ENCODE peak calls at places on chromosomes 7 and 10, in six cellular contexts. One of them, this sample, is unnamed.

GRCh38 chr7:132239422-132239994 is 336.8 kb downstream of the PLXNA4 start:
- DNase-seq in K562: no peak
- DNase-seq in hypothalamus: no peak
- DNase-seq in DMS153: peak
- DNase-seq in stimulated activated CD4-positive, alpha-beta T cell treated with anti-CD3 and anti-CD28 coated beads, Interleukin-2, amount 100 ng/mL, for 48 hours: no peak
- DNase-seq in stimulated activated CD8-positive, alpha-beta memory T cell treated with anti-CD3 and anti-CD28 coated beads, Interleukin-15, amount 100 ng/mL, for 24 hours: no peak
- DNase-seq in this sample: no peak

GRCh38 chr10:84693006-84693405 is 364.6 kb downstream of the CCSER2 start:
- DNase-seq in hypothalamus: no peak
- DNase-seq in stimulated activated CD4-positive, alpha-beta T cell treated with anti-CD3 and anti-CD28 coated beads, Interleukin-2, amount 100 ng/mL, for 48 hours: no peak
- DNase-seq in DMS153: no peak
- DNase-seq in K562: no peak
- DNase-seq in stimulated activated CD8-positive, alpha-beta memory T cell treated with anti-CD3 and anti-CD28 coated beads, Interleukin-15, amount 100 ng/mL, for 24 hours: no peak
- DNase-seq in this sample: no peak

GRCh38 chr7:133310232-133310852 is 57.5 kb downstream of the EXOC4 start:
- DNase-seq in DMS153: peak
- DNase-seq in hypothalamus: no peak
- DNase-seq in K562: no peak
- DNase-seq in stimulated activated CD4-positive, alpha-beta T cell treated with anti-CD3 and anti-CD28 coated beads, Interleukin-2, amount 100 ng/mL, for 48 hours: no peak
- DNase-seq in stimulated activated CD8-positive, alpha-beta memory T cell treated with anti-CD3 and anti-CD28 coated beads, Interleukin-15, amount 100 ng/mL, for 24 hours: no peak
- DNase-seq in this sample: no peak

GRCh38 chr7:137667633-137668387 is 179.0 kb downstream of the DGKI start:
- DNase-seq in DMS153: no peak
- DNase-seq in stimulated activated CD8-positive, alpha-beta memory T cell treated with anti-CD3 and anti-CD28 coated beads, Interleukin-15, amount 100 ng/mL, for 24 hours: no peak
- DNase-seq in K562: no peak
- DNase-seq in stimulated activated CD4-positive, alpha-beta T cell treated with anti-CD3 and anti-CD28 coated beads, Interleukin-2, amount 100 ng/mL, for 48 hours: no peak
- DNase-seq in hypothalamus: no peak
- DNase-seq in this sample: no peak

GRCh38 chr10:6009159-6009558 is 31.8 kb upstream of the IL15RA start:
- DNase-seq in K562: no peak
- DNase-seq in stimulated activated CD8-positive, alpha-beta memory T cell treated with anti-CD3 and anti-CD28 coated beads, Interleukin-15, amount 100 ng/mL, for 24 hours: no peak
- DNase-seq in DMS153: no peak
- DNase-seq in stimulated activated CD4-positive, alpha-beta T cell treated with anti-CD3 and anti-CD28 coated beads, Interleukin-2, amount 100 ng/mL, for 48 hours: no peak
- DNase-seq in hypothalamus: no peak
- DNase-seq in this sample: no peak

GRCh38 chr10:88039496-88040200 is 176.2 kb downstream of the PTEN start:
- DNase-seq in stimulated activated CD4-positive, alpha-beta T cell treated with anti-CD3 and anti-CD28 coated beads, Interleukin-2, amount 100 ng/mL, for 48 hours: no peak
- DNase-seq in DMS153: no peak
- DNase-seq in stimulated activated CD8-positive, alpha-beta memory T cell treated with anti-CD3 and anti-CD28 coated beads, Interleukin-15, amount 100 ng/mL, for 24 hours: no peak
- DNase-seq in hypothalamus: no peak
- DNase-seq in K562: no peak
- DNase-seq in this sample: no peak

GRCh38 chr7:116571552-116571951 is 46.7 kb downstream of the CAV1 start:
- DNase-seq in K562: no peak
- DNase-seq in hypothalamus: no peak
- DNase-seq in stimulated activated CD4-positive, alpha-beta T cell treated with anti-CD3 and anti-CD28 coated beads, Interleukin-2, amount 100 ng/mL, for 48 hours: no peak
- DNase-seq in DMS153: no peak
- DNase-seq in stimulated activated CD8-positive, alpha-beta memory T cell treated with anti-CD3 and anti-CD28 coated beads, Interleukin-15, amount 100 ng/mL, for 24 hours: no peak
- DNase-seq in this sample: no peak

GRCh38 chr7:51160990-51161615 is 155.5 kb downstream of the COBL start:
- DNase-seq in K562: peak
- DNase-seq in DMS153: peak
- DNase-seq in hypothalamus: peak
- DNase-seq in stimulated activated CD8-positive, alpha-beta memory T cell treated with anti-CD3 and anti-CD28 coated beads, Interleukin-15, amount 100 ng/mL, for 24 hours: peak
- DNase-seq in stimulated activated CD4-positive, alpha-beta T cell treated with anti-CD3 and anti-CD28 coated beads, Interleukin-2, amount 100 ng/mL, for 48 hours: peak
- DNase-seq in this sample: no peak

GRCh38 chr10:102599565-102600327 is 44.5 kb upstream of the TRIM8 start:
- DNase-seq in K562: peak
- DNase-seq in DMS153: no peak
- DNase-seq in stimulated activated CD4-positive, alpha-beta T cell treated with anti-CD3 and anti-CD28 coated beads, Interleukin-2, amount 100 ng/mL, for 48 hours: no peak
- DNase-seq in hypothalamus: no peak
- DNase-seq in stimulated activated CD8-positive, alpha-beta memory T cell treated with anti-CD3 and anti-CD28 coated beads, Interleukin-15, amount 100 ng/mL, for 24 hours: no peak
- DNase-seq in this sample: no peak

GRCh38 chr10:36943534-36943933 is 181.9 kb upstream of the ANKRD30A start:
- DNase-seq in stimulated activated CD4-positive, alpha-beta T cell treated with anti-CD3 and anti-CD28 coated beads, Interleukin-2, amount 100 ng/mL, for 48 hours: no peak
- DNase-seq in DMS153: no peak
- DNase-seq in hypothalamus: no peak
- DNase-seq in K562: no peak
- DNase-seq in stimulated activated CD8-positive, alpha-beta memory T cell treated with anti-CD3 and anti-CD28 coated beads, Interleukin-15, amount 100 ng/mL, for 24 hours: no peak
- DNase-seq in this sample: no peak

This sample was measured in NCI-H1048.